ENCODE peak calls at places on chromosome 14, in five cellular contexts. Y, M, S, C and A are unnamed samples.

GRCh38 chr14:90438841-90439240 is 42.0 kb downstream of the CALM1 start:
- DNase-seq in Y (no peak), M (no peak), S (no peak), C (no peak), A (no peak)

GRCh38 chr14:100096656-100097055 is 31.4 kb downstream of the EVL start:
- DNase-seq in Y (no peak), M (peak; percentile 60), S (no peak), C (peak; percentile 31), A (no peak)

GRCh38 chr14:81211844-81212243 is 8.9 kb downstream of the GTF2A1 start:
- DNase-seq in Y (peak; percentile 51), M (peak; percentile 39), S (no peak), C (no peak), A (peak; percentile 15)

GRCh38 chr14:92475451-92476187 is 38.0 kb upstream of the RIN3 start:
- DNase-seq in Y (peak; percentile 97), M (peak; percentile 70), S (no peak), C (no peak), A (no peak)

GRCh38 chr14:76664790-76665189 is 96.5 kb upstream of the VASH1 start:
- DNase-seq in Y (no peak), M (no peak), S (no peak), C (no peak), A (no peak)

GRCh38 chr14:36653412-36653811 is 8.2 kb upstream of the PAX9 start:
- DNase-seq in Y (no peak), M (no peak), S (no peak), C (no peak), A (no peak)

GRCh38 chr14:94295360-94296180 is 2.5 kb upstream of the SERPINA10 start:
- DNase-seq in Y (no peak), M (no peak), S (no peak), C (no peak), A (no peak)

GRCh38 chr14:23487216-23487615 is 17.7 kb downstream of the NGDN start:
- DNase-seq in Y (no peak), M (no peak), S (no peak), C (no peak), A (no peak)

GRCh38 chr14:35390577-35391387 is 13.8 kb downstream of the NFKBIA start:
- DNase-seq in Y (no peak), M (no peak), S (no peak), C (peak; percentile 35), A (no peak)

GRCh38 chr14:68689426-68689825 is 103.4 kb downstream of the ZFP36L1 start:
- DNase-seq in Y (no peak), M (no peak), S (no peak), C (no peak), A (no peak)

GRCh38 chr14:100862793-100863192 is 36.9 kb downstream of the MEG3 start:
- DNase-seq in Y (no peak), M (no peak), S (no peak), C (no peak), A (no peak)

GRCh38 chr14:76125506-76125905 is 26.2 kb upstream of the GPATCH2L start:
- DNase-seq in Y (no peak), M (no peak), S (no peak), C (no peak), A (no peak)

GRCh38 chr14:90487031-90487430 is 90.2 kb downstream of the CALM1 start:
- DNase-seq in Y (peak; percentile 26), M (peak; percentile 5), S (no peak), C (no peak), A (no peak)

GRCh38 chr14:101471723-101472517 is 89.4 kb upstream of the DIO3 start:
- DNase-seq in Y (no peak), M (no peak), S (no peak), C (no peak), A (no peak)

GRCh38 chr14:104665663-104666522 is 23.5 kb upstream of the INF2 start:
- DNase-seq in Y (peak; percentile 66), M (no peak), S (no peak), C (peak; percentile 45), A (peak; percentile 28)

GRCh38 chr14:22837059-22837749 is 819 bp downstream of the MMP14 start:
- DNase-seq in Y (peak; percentile 73), M (peak; percentile 63), S (no peak), C (no peak), A (no peak)

GRCh38 chr14:90521930-90522483 is 125.2 kb downstream of the CALM1 start:
- DNase-seq in Y (no peak), M (no peak), S (no peak), C (no peak), A (no peak)

GRCh38 chr14:51828017-51828797 is 32.2 kb upstream of the GNG2 start:
- DNase-seq in Y (no peak), M (peak; percentile 61), S (no peak), C (peak; percentile 95), A (peak; percentile 61)